ENCODE peak calls at places on chromosome 22, in ten cellular contexts. M, L, T, U, Z, S, D, O, K and A are unnamed samples.
A peak's percentile ranks its signal among the peaks of the same experiment; 100 is the strongest.

GRCh38 chr22:25896098-25896497 is 154.1 kb downstream of the MYO18B start:
- DNase-seq in M (no peak), L (no peak), T (no peak), U (no peak), Z (no peak), S (no peak), D (no peak), O (no peak), K (no peak), A (no peak)

GRCh38 chr22:44628856-44629255 is 73.1 kb upstream of the PRR5 start:
- DNase-seq in M (no peak), L (no peak), T (no peak), U (no peak), Z (no peak), S (no peak), D (no peak), O (no peak), K (no peak), A (peak; percentile 17)

GRCh38 chr22:30217698-30218565 is 28.6 kb downstream of the LIF start:
- DNase-seq in M (peak; percentile 25), L (no peak), T (no peak), U (no peak), Z (no peak), S (no peak), D (no peak), O (no peak), K (no peak), A (peak; percentile 53)

GRCh38 chr22:45842141-45842831 is 134.7 kb downstream of the WNT7B start:
- DNase-seq in M (no peak), L (no peak), T (no peak), U (no peak), Z (no peak), S (no peak), D (no peak), O (no peak), K (peak; percentile 67), A (peak; percentile 71)

GRCh38 chr22:42515896-42516295 is 3.7 kb downstream of the RRP7A start:
- DNase-seq in M (no peak), L (no peak), T (no peak), U (no peak), Z (no peak), S (no peak), D (no peak), O (no peak), K (no peak), A (no peak)

GRCh38 chr22:20517422-20517821 is 10.0 kb downstream of the MED15 start:
- DNase-seq in M (no peak), L (no peak), T (no peak), U (no peak), Z (no peak), S (no peak), D (no peak), O (no peak), K (no peak), A (no peak)

GRCh38 chr22:32469799-32470212 is 4.8 kb upstream of the FBXO7 start:
- DNase-seq in M (peak; percentile 7), L (no peak), T (peak; percentile 19), U (peak; percentile 24), Z (peak; percentile 9), S (no peak), D (no peak), O (no peak), K (peak; percentile 79), A (peak; percentile 86)

GRCh38 chr22:23094695-23095466 is 24.6 kb downstream of the GNAZ start:
- DNase-seq in M (no peak), L (no peak), T (no peak), U (no peak), Z (no peak), S (no peak), D (no peak), O (no peak), K (no peak), A (no peak)

GRCh38 chr22:43823911-43824665 is 12.0 kb upstream of the EFCAB6 start:
- DNase-seq in M (no peak), L (no peak), T (no peak), U (no peak), Z (no peak), S (no peak), D (no peak), O (no peak), K (no peak), A (no peak)

GRCh38 chr22:35631597-35631996 is 14.5 kb upstream of the MB start:
- DNase-seq in M (no peak), L (peak; percentile 40), T (peak; percentile 31), U (no peak), Z (peak; percentile 58), S (no peak), D (no peak), O (no peak), K (no peak), A (peak; percentile 31)

GRCh38 chr22:38429460-38430128 is 25.4 kb downstream of the KCNJ4 start:
- DNase-seq in M (no peak), L (no peak), T (peak; percentile 42), U (no peak), Z (no peak), S (no peak), D (no peak), O (no peak), K (peak; percentile 14), A (peak; percentile 21)

GRCh38 chr22:37544955-37545702 is 15.2 kb upstream of the CDC42EP1 start:
- DNase-seq in M (peak; percentile 44), L (peak; percentile 71), T (peak; percentile 47), U (no peak), Z (peak; percentile 75), S (no peak), D (no peak), O (peak; percentile 78), K (peak; percentile 58), A (peak; percentile 61)

GRCh38 chr22:43826142-43827093 is 14.3 kb upstream of the EFCAB6 start:
- DNase-seq in M (peak; percentile 27), L (no peak), T (no peak), U (peak; percentile 29), Z (no peak), S (no peak), D (no peak), O (no peak), K (peak; percentile 85), A (peak; percentile 70)

GRCh38 chr22:39773976-39774539 is 119.5 kb downstream of the ENTHD1 start:
- DNase-seq in M (no peak), L (peak; percentile 80), T (no peak), U (no peak), Z (peak; percentile 44), S (no peak), D (no peak), O (no peak), K (peak; percentile 56), A (no peak)

GRCh38 chr22:28002181-28002700 is 83.2 kb upstream of the PITPNB start:
- DNase-seq in M (no peak), L (no peak), T (no peak), U (no peak), Z (no peak), S (no peak), D (no peak), O (no peak), K (no peak), A (peak; percentile 27)

GRCh38 chr22:33737662-33738061 is 182.6 kb downstream of the LARGE1 start:
- DNase-seq in M (no peak), L (no peak), T (no peak), U (no peak), Z (no peak), S (no peak), D (no peak), O (no peak), K (no peak), A (no peak)

GRCh38 chr22:22357024-22357868 is 112.7 kb downstream of the VPREB1 start:
- DNase-seq in M (peak; percentile 77), L (peak; percentile 89), T (peak; percentile 80), U (peak; percentile 14), Z (peak; percentile 91), S (peak; percentile 25), D (peak; percentile 35), O (peak; percentile 69), K (peak; percentile 46), A (peak; percentile 56)

GRCh38 chr22:17098379-17098819 is 13.6 kb downstream of the IL17RA start:
- DNase-seq in M (no peak), L (peak; percentile 62), T (no peak), U (no peak), Z (no peak), S (no peak), D (no peak), O (no peak), K (peak; percentile 48), A (no peak)

GRCh38 chr22:47593911-47594311 is 831.5 kb downstream of the TBC1D22A start:
- DNase-seq in M (no peak), L (no peak), T (no peak), U (no peak), Z (no peak), S (no peak), D (no peak), O (no peak), K (no peak), A (no peak)

GRCh38 chr22:23862103-23862502 is 4.4 kb downstream of the SLC2A11 start:
- DNase-seq in M (no peak), L (peak; percentile 69), T (peak; percentile 54), U (no peak), Z (peak; percentile 57), S (peak; percentile 11), D (no peak), O (no peak), K (peak; percentile 44), A (peak; percentile 43)

GRCh38 chr22:32325811-32326237 is 31.8 kb upstream of the RFPL3 start:
- DNase-seq in M (no peak), L (no peak), T (no peak), U (no peak), Z (no peak), S (no peak), D (peak; percentile 73), O (no peak), K (no peak), A (no peak)

GRCh38 chr22:20761536-20761935 is 12.4 kb upstream of the SERPIND1 start:
- DNase-seq in M (no peak), L (no peak), T (no peak), U (no peak), Z (no peak), S (no peak), D (no peak), O (no peak), K (peak; percentile 40), A (peak; percentile 31)

GRCh38 chr22:36606659-36607058 is 77.7 kb upstream of the EIF3D start:
- DNase-seq in M (no peak), L (no peak), T (no peak), U (no peak), Z (no peak), S (no peak), D (no peak), O (no peak), K (no peak), A (no peak)